ENCODE peak calls at places on chromosomes 5 and 9, in seven cellular contexts. One of them, this sample, is unnamed.

GRCh38 chr5:134958755-134959154 is 9.0 kb upstream of the CATSPER3 start:
- ATAC-seq in left lobe of liver: peak; percentile 100
- ATAC-seq in right cardiac atrium: no peak
- ATAC-seq in activated B cell treated with CpG ODN at 0.5 μM for 24 hours: no peak
- ATAC-seq in activated T-cell treated with anti-CD3 and anti-CD28 coated beads, Interleukin-2, amount 50 U/mL, for 72 hours: no peak
- ATAC-seq in body of pancreas: no peak
- ATAC-seq in left ventricle myocardium superior: no peak
- ATAC-seq in this sample: peak; percentile 71

GRCh38 chr5:89827960-89828359 is 581.6 kb downstream of the CETN3 start:
- ATAC-seq in left lobe of liver: no peak
- ATAC-seq in right cardiac atrium: no peak
- ATAC-seq in activated B cell treated with CpG ODN at 0.5 μM for 24 hours: no peak
- ATAC-seq in activated T-cell treated with anti-CD3 and anti-CD28 coated beads, Interleukin-2, amount 50 U/mL, for 72 hours: no peak
- ATAC-seq in body of pancreas: no peak
- ATAC-seq in left ventricle myocardium superior: no peak
- ATAC-seq in this sample: no peak

GRCh38 chr9:137095664-137096517 is 9.1 kb downstream of the MAN1B1 start:
- ATAC-seq in left lobe of liver: peak; percentile 21
- ATAC-seq in right cardiac atrium: no peak
- ATAC-seq in activated B cell treated with CpG ODN at 0.5 μM for 24 hours: peak; percentile 97
- ATAC-seq in activated T-cell treated with anti-CD3 and anti-CD28 coated beads, Interleukin-2, amount 50 U/mL, for 72 hours: peak; percentile 97
- ATAC-seq in body of pancreas: no peak
- ATAC-seq in left ventricle myocardium superior: no peak
- ATAC-seq in this sample: peak; percentile 39

GRCh38 chr9:116760636-116761035 is 73.5 kb downstream of the TRIM32 start:
- ATAC-seq in left lobe of liver: no peak
- ATAC-seq in right cardiac atrium: no peak
- ATAC-seq in activated B cell treated with CpG ODN at 0.5 μM for 24 hours: no peak
- ATAC-seq in activated T-cell treated with anti-CD3 and anti-CD28 coated beads, Interleukin-2, amount 50 U/mL, for 72 hours: no peak
- ATAC-seq in body of pancreas: no peak
- ATAC-seq in left ventricle myocardium superior: no peak
- ATAC-seq in this sample: no peak

GRCh38 chr5:171518916-171519315 is 99.5 kb downstream of the FGF18 start:
- ATAC-seq in left lobe of liver: no peak
- ATAC-seq in right cardiac atrium: no peak
- ATAC-seq in activated B cell treated with CpG ODN at 0.5 μM for 24 hours: no peak
- ATAC-seq in activated T-cell treated with anti-CD3 and anti-CD28 coated beads, Interleukin-2, amount 50 U/mL, for 72 hours: no peak
- ATAC-seq in body of pancreas: no peak
- ATAC-seq in left ventricle myocardium superior: no peak
- ATAC-seq in this sample: no peak

GRCh38 chr9:36517131-36517530 is 55.6 kb upstream of the MELK start:
- ATAC-seq in left lobe of liver: no peak
- ATAC-seq in right cardiac atrium: no peak
- ATAC-seq in activated B cell treated with CpG ODN at 0.5 μM for 24 hours: no peak
- ATAC-seq in activated T-cell treated with anti-CD3 and anti-CD28 coated beads, Interleukin-2, amount 50 U/mL, for 72 hours: no peak
- ATAC-seq in body of pancreas: no peak
- ATAC-seq in left ventricle myocardium superior: no peak
- ATAC-seq in this sample: no peak

GRCh38 chr9:98983295-98984268 is 39.9 kb downstream of the COL15A1 start:
- ATAC-seq in left lobe of liver: no peak
- ATAC-seq in right cardiac atrium: peak; percentile 40
- ATAC-seq in activated B cell treated with CpG ODN at 0.5 μM for 24 hours: no peak
- ATAC-seq in activated T-cell treated with anti-CD3 and anti-CD28 coated beads, Interleukin-2, amount 50 U/mL, for 72 hours: no peak
- ATAC-seq in body of pancreas: no peak
- ATAC-seq in left ventricle myocardium superior: peak; percentile 55
- ATAC-seq in this sample: no peak

GRCh38 chr9:98809311-98810105 is 2.0 kb downstream of the GALNT12 start:
- ATAC-seq in left lobe of liver: no peak
- ATAC-seq in right cardiac atrium: no peak
- ATAC-seq in activated B cell treated with CpG ODN at 0.5 μM for 24 hours: no peak
- ATAC-seq in activated T-cell treated with anti-CD3 and anti-CD28 coated beads, Interleukin-2, amount 50 U/mL, for 72 hours: no peak
- ATAC-seq in body of pancreas: peak; percentile 72
- ATAC-seq in left ventricle myocardium superior: no peak
- ATAC-seq in this sample: no peak